ENCODE peak calls at places on chromosome 7, in five cellular contexts. U is GM13977, Y is AG04450, R is B cell, Q is HFFc6. H is an unnamed sample.

GRCh38 chr7:155769701-155770100 is 42.6 kb downstream of the SHH start:
- DNase-seq in U (no peak), Y (no peak), R (no peak), Q (no peak), H (no peak)

GRCh38 chr7:21293771-21294170 is 134.1 kb upstream of the SP4 start:
- DNase-seq in U (no peak), Y (no peak), R (no peak), Q (no peak), H (no peak)

GRCh38 chr7:66779669-66780408 is 39.3 kb downstream of the RABGEF1 start:
- DNase-seq in U (no peak), Y (no peak), R (no peak), Q (no peak), H (no peak)

GRCh38 chr7:157474685-157475084 is 137.9 kb downstream of the DNAJB6 start:
- DNase-seq in U (no peak), Y (no peak), R (no peak), Q (no peak), H (no peak)

GRCh38 chr7:2924866-2925840 is 81.0 kb upstream of the GNA12 start:
- DNase-seq in U (no peak), Y (no peak), R (no peak), Q (no peak), H (no peak)

GRCh38 chr7:81529785-81530184 is 240.1 kb downstream of the HGF start:
- DNase-seq in U (no peak), Y (no peak), R (no peak), Q (no peak), H (no peak)

GRCh38 chr7:15889501-15889900 is 203.0 kb upstream of the MEOX2 start:
- DNase-seq in U (no peak), Y (no peak), R (no peak), Q (peak; percentile 28), H (no peak)

GRCh38 chr7:136061433-136061832 is 84.3 kb upstream of the MTPN start:
- DNase-seq in U (no peak), Y (no peak), R (no peak), Q (no peak), H (no peak)

GRCh38 chr7:36532981-36533499 is 143.4 kb downstream of the ANLN start:
- DNase-seq in U (no peak), Y (no peak), R (no peak), Q (no peak), H (no peak)

GRCh38 chr7:83655951-83656556 is 7.1 kb upstream of the SEMA3E start:
- DNase-seq in U (peak; percentile 20), Y (peak; percentile 16), R (no peak), Q (peak; percentile 41), H (peak; percentile 26)

GRCh38 chr7:233456-234035 is 41.2 kb downstream of the FAM20C start:
- DNase-seq in U (no peak), Y (no peak), R (no peak), Q (no peak), H (no peak)

GRCh38 chr7:24378871-24379608 is 95.0 kb downstream of the NPY start:
- DNase-seq in U (no peak), Y (peak; percentile 7), R (no peak), Q (peak; percentile 21), H (no peak)

GRCh38 chr7:50370884-50371283 is 66.4 kb downstream of the IKZF1 start:
- DNase-seq in U (no peak), Y (no peak), R (no peak), Q (no peak), H (no peak)

GRCh38 chr7:82158327-82158726 is 285.2 kb downstream of the CACNA2D1 start:
- DNase-seq in U (no peak), Y (no peak), R (no peak), Q (no peak), H (no peak)

GRCh38 chr7:92973293-92973731 is 136.9 kb upstream of the CDK6 start:
- DNase-seq in U (no peak), Y (no peak), R (no peak), Q (peak; percentile 37), H (no peak)

GRCh38 chr7:72925546-72926120 is 738 bp downstream of the POM121 start:
- DNase-seq in U (peak; percentile 9), Y (no peak), R (peak; percentile 42), Q (no peak), H (peak; percentile 24)

GRCh38 chr7:79308176-79308575 is 145.3 kb downstream of the MAGI2 start:
- DNase-seq in U (no peak), Y (no peak), R (no peak), Q (no peak), H (no peak)

GRCh38 chr7:6376820-6377219 is 70.9 kb downstream of the DAGLB start:
- DNase-seq in U (no peak), Y (no peak), R (peak; percentile 45), Q (no peak), H (no peak)

GRCh38 chr7:147136369-147136768 is 1019.8 kb downstream of the CNTNAP2 start:
- DNase-seq in U (no peak), Y (no peak), R (no peak), Q (no peak), H (no peak)

GRCh38 chr7:106717997-106718871 is 57.3 kb upstream of the CCDC71L start:
- DNase-seq in U (peak; percentile 40), Y (peak; percentile 88), R (peak; percentile 81), Q (peak; percentile 99), H (peak; percentile 43)

GRCh38 chr7:94314526-94314925 is 80.2 kb upstream of the COL1A2 start:
- DNase-seq in U (no peak), Y (no peak), R (no peak), Q (no peak), H (no peak)

GRCh38 chr7:115178831-115179230 is 256.9 kb downstream of the MDFIC start:
- DNase-seq in U (no peak), Y (no peak), R (no peak), Q (no peak), H (no peak)

GRCh38 chr7:154437238-154437637 is 385.0 kb downstream of the DPP6 start:
- DNase-seq in U (no peak), Y (no peak), R (no peak), Q (no peak), H (no peak)

GRCh38 chr7:92781117-92781720 is 55.2 kb downstream of the CDK6 start:
- DNase-seq in U (no peak), Y (no peak), R (no peak), Q (no peak), H (no peak)

GRCh38 chr7:145212050-145212449 is 376.2 kb upstream of the TPK1 start:
- DNase-seq in U (no peak), Y (no peak), R (no peak), Q (no peak), H (no peak)

GRCh38 chr7:116834815-116835533 is 27.4 kb upstream of the CAPZA2 start:
- DNase-seq in U (no peak), Y (no peak), R (no peak), Q (peak; percentile 34), H (no peak)

GRCh38 chr7:130303551-130303950 is 10.6 kb downstream of the CPA4 start:
- DNase-seq in U (no peak), Y (no peak), R (no peak), Q (no peak), H (no peak)
- TF ChIP-seq CTCF in U (no peak), Y (no peak), R (no peak), Q (no peak), H (no peak)

DNA sequence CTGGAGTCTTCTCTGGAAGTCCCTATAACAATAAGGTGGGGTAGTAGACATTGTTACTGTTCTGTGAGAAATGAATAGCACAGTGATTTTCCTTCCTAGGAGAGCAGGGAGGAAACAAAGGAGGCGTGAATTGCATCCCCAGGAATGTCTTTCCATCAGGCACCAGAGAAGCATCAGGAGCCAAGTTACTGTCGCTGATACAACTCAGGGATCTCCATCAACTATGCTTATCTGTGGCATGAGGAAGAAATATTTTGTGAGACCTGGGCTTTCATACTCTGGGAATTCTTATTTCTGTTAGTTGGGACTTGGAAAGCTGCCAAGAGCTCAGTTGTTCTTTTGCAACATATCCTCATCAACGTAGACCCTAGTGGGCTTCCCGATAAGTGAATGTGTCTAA is 622.3 kb downstream of the SUGCT start:
- DNase-seq in U (no peak), Y (no peak), R (no peak), Q (no peak), H (no peak)
- TF ChIP-seq CTCF in U (no peak), Y (no peak), R (no peak), Q (no peak), H (no peak)

DNA sequence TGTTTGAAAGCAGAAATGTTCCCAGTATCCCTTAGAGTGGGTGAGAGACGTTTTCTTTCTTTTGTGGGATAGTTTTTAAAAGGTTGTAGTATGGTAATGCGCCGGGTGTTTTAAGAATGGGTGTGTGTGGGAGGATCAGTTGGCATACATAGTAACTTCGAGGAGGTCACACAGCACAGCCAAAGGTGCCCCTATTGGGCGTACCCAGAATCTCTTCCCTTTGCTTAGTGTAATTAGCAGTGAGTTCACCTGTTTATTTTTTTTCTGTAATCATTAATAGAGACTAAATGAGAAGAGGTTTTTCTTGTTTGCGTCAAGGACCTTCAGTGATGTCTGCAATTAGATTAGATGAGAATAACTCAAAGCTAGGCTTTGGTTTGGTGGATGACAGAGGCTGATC is 1.5 kb downstream of the PLEKHA8 start:
- DNase-seq in U (peak; percentile 20), Y (no peak), R (no peak), Q (no peak), H (no peak)
- TF ChIP-seq CTCF in U (no peak), Y (no peak), R (no peak), Q (no peak), H (no peak)

DNA sequence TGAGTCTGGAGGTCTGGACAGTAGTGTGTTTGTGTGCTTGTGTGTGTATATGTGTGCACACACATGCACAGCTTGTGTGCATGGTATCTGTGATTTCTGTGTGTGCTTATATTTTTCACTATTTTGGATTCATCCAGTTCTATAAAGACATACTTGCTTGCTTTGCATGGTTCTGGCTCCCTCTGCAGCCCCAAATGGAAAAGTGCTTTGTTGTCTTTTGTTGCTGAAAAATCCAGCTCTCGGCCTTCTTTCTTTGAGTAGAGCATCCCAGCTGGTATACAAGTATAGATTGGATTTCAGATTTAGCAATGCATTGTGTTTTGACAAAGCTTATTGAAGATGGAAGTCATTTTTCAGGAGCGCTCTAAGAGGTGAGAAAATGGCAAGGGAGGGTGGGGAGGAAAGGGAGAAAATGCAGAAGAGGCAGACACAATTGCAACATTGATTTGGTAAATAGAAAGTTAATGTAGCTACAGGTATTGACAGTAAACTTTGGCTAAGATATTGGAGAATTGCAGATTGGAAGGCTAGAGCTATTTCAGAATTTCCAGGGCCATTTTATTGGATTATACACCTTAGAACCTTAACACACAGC is 333.9 kb downstream of the AUTS2 start:
- DNase-seq in U (no peak), Y (peak; percentile 1), R (no peak), Q (no peak), H (no peak)
- TF ChIP-seq CTCF in U (peak; percentile 68), Y (peak; percentile 55), R (peak; percentile 75), Q (no peak), H (peak; percentile 51)

GRCh38 chr7:130793855-130794618 is 60.0 kb upstream of the KLF14 start:
- DNase-seq in U (no peak), Y (no peak), R (no peak), Q (peak; percentile 31), H (no peak)
- TF ChIP-seq CTCF in U (no peak), Y (peak; percentile 21), R (no peak), Q (peak; percentile 32), H (no peak)

H was measured in GM10248.